ENCODE peak calls at places on chromosomes 12 and 14, in four cellular contexts. P is HepG2, F is WTC11, M is K562. N is an unnamed sample.

GRCh38 chr12:65609359-65609771 is 214.9 kb upstream of the HMGA2 start:
- DNase-seq in F (no peak), P (no peak), M (no peak), N (no peak)

GRCh38 chr14:22888662-22889061 is 5.6 kb downstream of the REM2 start:
- DNase-seq in M (no peak), P (no peak), F (no peak), N (no peak)

GRCh38 chr14:35331605-35332516 is 39.7 kb downstream of the PSMA6 start:
- DNase-seq in M (no peak), F (no peak), P (peak), N (peak)

GRCh38 chr14:22226381-22226780 is 362.6 kb downstream of the DAD1 start:
- DNase-seq in F (no peak), P (no peak), M (peak), N (no peak)

GRCh38 chr12:93122089-93122488 is 193.0 kb upstream of the EEA1 start:
- DNase-seq in P (peak), F (no peak), M (no peak), N (no peak)

GRCh38 chr12:106084048-106084671 is 54.6 kb downstream of the NUAK1 start:
- DNase-seq in M (no peak), P (peak), F (peak), N (peak)

GRCh38 chr14:105300542-105301102 is at the start of gene BRF1:
- DNase-seq in M (peak), F (peak), P (peak), N (peak)

GRCh38 chr12:52392465-52393007 is 7.1 kb upstream of the KRT84 start:
- DNase-seq in P (no peak), M (no peak), F (no peak), N (no peak)

GRCh38 chr14:69620211-69620611 is 8.8 kb downstream of the SUSD6 start:
- DNase-seq in M (no peak), F (no peak), P (no peak), N (no peak)

GRCh38 chr12:54439096-54439495 is 20.0 kb upstream of the ITGA5 start:
- DNase-seq in P (no peak), F (no peak), M (no peak), N (no peak)

GRCh38 chr12:52801773-52802172 is 5.9 kb upstream of the KRT3 start:
- DNase-seq in F (no peak), M (no peak), P (no peak), N (no peak)

GRCh38 chr12:118459110-118459509 is 82.8 kb downstream of the SUDS3 start:
- DNase-seq in F (no peak), M (no peak), P (no peak), N (no peak)
- TF ChIP-seq ELF4 in F (no peak), M (no peak), P (no peak), N (no peak)

DNA sequence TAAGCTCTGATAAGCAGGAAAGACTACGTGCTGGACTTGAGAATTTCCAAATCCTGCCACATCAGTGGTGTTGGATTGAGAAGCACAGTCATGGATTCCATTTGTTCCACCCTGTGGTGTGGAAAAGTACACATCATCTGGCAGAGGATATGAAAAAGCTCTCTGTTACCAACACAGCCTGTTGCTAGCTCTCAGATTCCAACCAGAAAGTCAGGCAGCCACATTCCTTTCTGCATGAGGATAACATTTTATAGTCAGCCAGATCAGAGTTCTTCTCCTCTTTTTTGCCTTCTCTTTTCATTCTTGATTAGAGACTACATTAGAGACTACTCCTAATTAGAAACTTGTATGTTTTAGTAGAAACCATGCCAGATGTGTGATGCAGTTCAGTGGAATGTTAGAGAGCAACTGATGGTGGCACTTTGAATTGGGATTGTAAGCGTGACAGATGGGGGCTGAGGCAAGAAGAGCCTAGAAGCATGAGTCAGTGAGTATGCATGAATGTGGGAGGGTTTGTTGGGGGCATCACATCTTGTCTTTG is 61.2 kb upstream of the STXBP6 start:
- DNase-seq in F (no peak), M (no peak), P (peak), N (no peak)
- TF ChIP-seq ELF4 in F (no peak), M (no peak), P (no peak), N (no peak)

DNA sequence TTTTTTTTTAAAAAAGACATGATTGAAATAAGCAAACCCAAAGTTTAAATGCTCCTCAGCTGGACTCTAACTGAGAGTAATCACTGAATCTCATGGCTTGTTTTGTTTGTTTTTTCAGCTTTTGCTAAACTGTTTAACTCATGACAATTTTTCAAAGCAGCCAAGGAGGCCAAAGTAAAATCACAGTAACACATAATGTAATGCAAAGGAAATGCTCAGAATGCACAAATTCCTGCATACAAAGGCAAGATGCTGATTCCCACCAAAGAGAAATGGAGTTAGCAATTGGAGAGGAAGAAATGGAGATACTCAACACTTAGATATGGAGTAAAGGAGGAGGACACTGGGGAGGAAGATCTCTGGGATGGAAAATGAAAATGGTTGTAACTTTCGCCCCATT is 126.2 kb upstream of the SOX5 start:
- DNase-seq in M (no peak), P (no peak), F (no peak), N (no peak)
- TF ChIP-seq ELF4 in M (no peak), P (no peak), F (no peak), N (no peak)

DNA sequence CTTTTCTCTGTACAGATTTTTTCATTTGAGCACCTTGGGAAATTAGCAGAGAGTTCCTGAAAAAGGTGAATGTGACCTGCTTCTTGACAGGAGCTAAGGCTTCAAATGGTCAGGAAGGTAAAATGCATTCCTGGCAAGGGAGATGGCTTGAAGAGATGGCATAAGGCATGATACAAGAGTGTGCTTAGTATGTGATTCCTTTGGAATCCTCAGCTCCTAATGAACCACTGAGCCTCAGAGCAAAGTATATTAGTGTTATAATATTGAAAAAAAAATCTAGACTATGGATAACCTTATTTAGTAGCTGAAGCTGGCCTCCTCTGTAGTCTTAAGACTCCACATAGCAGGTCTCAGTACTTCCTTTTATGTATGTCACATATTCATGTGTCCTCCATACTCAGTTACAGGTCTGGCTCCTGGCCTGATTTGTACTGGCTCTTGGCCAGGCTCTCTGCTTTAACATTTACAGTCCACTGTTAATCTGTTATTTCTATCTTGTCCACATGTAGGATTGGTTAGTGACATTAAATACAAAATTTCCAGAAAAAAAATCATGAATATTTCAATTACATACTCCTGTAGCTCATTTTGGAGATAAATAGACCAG is 17.9 kb downstream of the TOGARAM1 start:
- DNase-seq in M (no peak), P (no peak), F (no peak), N (no peak)
- TF ChIP-seq ELF4 in M (no peak), P (no peak), F (no peak), N (no peak)

N was measured in HEK293T.